ENCODE peak calls at places on chromosomes 6 and 20, in five cellular contexts. L is brain microvascular endothelial cell, H is psoas muscle, O is mammary epithelial cell, E is kidney epithelial cell. U is an unnamed sample.

GRCh38 chr6:139882234-139882633 is 507.8 kb upstream of the CITED2 start:
- DNase-seq in L (peak), H (no peak), O (no peak), E (no peak), U (no peak)

GRCh38 chr6:88166901-88167624 is 916 bp upstream of the CNR1 start:
- DNase-seq in L (no peak), H (no peak), O (no peak), E (no peak), U (no peak)

GRCh38 chr6:42279144-42279781 is 61.6 kb upstream of the MRPS10 start:
- DNase-seq in L (peak), H (peak), O (peak), E (no peak), U (no peak)

GRCh38 chr6:5308066-5308465 is 46.8 kb downstream of the FARS2 start:
- DNase-seq in L (no peak), H (no peak), O (peak), E (no peak), U (no peak)

GRCh38 chr20:61845276-61845675 is 220.4 kb downstream of the TAF4 start:
- DNase-seq in L (no peak), H (peak), O (no peak), E (no peak), U (no peak)

GRCh38 chr6:36399970-36400369 is 12.5 kb upstream of the ETV7 start:
- DNase-seq in L (no peak), H (no peak), O (no peak), E (no peak), U (no peak)

GRCh38 chr6:42158011-42158410 is 15.2 kb upstream of the GUCA1A start:
- DNase-seq in L (no peak), H (no peak), O (no peak), E (no peak), U (no peak)

GRCh38 chr20:64159711-64160110 is 4.5 kb upstream of the MYT1 start:
- DNase-seq in L (no peak), H (no peak), O (no peak), E (no peak), U (no peak)

GRCh38 chr20:22974354-22974753 is 60.8 kb upstream of the SSTR4 start:
- DNase-seq in L (peak), H (no peak), O (peak), E (no peak), U (no peak)

GRCh38 chr6:19538086-19538485 is 299.1 kb upstream of the ID4 start:
- DNase-seq in L (no peak), H (no peak), O (peak), E (no peak), U (no peak)

GRCh38 chr6:136607204-136607931 is 57.1 kb upstream of the MAP7 start:
- DNase-seq in L (no peak), H (no peak), O (peak), E (no peak), U (no peak)

GRCh38 chr20:5309971-5310370 is 6.8 kb downstream of the PROKR2 start:
- DNase-seq in L (no peak), H (no peak), O (peak), E (no peak), U (no peak)

GRCh38 chr6:63787021-63787420 is 151.4 kb downstream of the PHF3 start:
- DNase-seq in L (no peak), H (no peak), O (no peak), E (no peak), U (peak)

GRCh38 chr6:33205172-33206026 is 944 bp downstream of the HSD17B8 start:
- DNase-seq in L (no peak), H (peak), O (peak), E (peak), U (no peak)

GRCh38 chr6:156884306-156884705 is 107.1 kb downstream of the ARID1B start:
- DNase-seq in L (no peak), H (no peak), O (no peak), E (no peak), U (no peak)

GRCh38 chr6:161257778-161258457 is 15.9 kb downstream of the AGPAT4 start:
- DNase-seq in L (peak), H (no peak), O (no peak), E (no peak), U (peak)

GRCh38 chr20:11447371-11448100 is 470.2 kb upstream of the BTBD3 start:
- DNase-seq in L (no peak), H (no peak), O (no peak), E (no peak), U (no peak)

GRCh38 chr6:54993294-54993693 is 146.7 kb downstream of the FAM83B start:
- DNase-seq in L (no peak), H (no peak), O (no peak), E (no peak), U (no peak)
- H3K4me3 ChIP-seq in L (no peak), H (no peak), O (no peak), E (no peak), U (no peak)

DNA sequence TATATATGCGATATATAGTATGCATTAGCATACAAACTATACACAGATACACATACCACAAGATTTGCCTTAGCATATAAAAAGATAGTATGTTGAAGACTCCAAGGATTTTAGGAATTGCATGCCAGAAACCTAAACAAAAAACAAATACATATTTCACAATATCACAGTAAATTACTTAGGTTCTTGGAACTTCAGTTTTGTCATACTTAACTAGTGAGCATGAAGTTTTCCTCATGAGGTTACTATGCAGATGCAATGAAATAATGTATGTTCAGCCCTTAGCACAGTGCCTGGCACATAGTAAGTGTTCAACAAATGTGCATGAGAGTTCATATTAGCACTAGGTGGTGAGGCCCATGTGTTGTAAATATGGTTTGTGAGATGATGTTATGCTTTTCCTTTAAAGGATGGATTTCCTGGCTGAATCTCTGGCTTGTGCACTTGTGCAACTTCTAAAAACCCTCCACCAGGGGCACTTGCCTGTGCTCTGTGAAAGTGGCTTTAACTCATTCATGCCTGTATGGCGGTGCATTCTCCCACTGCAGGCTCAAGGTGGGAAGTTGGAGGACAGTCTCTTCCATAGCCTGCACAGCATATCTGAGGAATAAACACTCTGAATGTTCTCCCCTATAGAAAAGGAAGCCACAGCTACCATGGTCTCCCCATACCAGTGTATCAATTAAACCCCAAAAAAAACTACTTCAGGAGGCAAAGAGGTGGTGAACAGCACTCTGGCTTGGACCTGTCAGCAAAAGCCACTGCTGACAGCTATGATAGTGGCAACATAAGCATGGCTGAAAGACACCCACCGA is 624.1 kb upstream of the CDH4 start:
- DNase-seq in L (no peak), H (no peak), O (no peak), E (no peak), U (no peak)
- TF ChIP-seq CTCF in L (no peak), H (no peak), O (no peak), E (no peak), U (no peak)

GRCh38 chr6:111625511-111626331 is 20.0 kb upstream of the TRAF3IP2 start:
- DNase-seq in L (peak), H (peak), O (peak), E (no peak), U (no peak)
- H3K4me3 ChIP-seq in L (peak), H (peak), O (no peak), E (no peak), U (peak)

GRCh38 chr6:135334169-135334568 is 153.1 kb downstream of the MYB start:
- DNase-seq in L (peak), H (no peak), O (peak), E (no peak), U (no peak)
- TF ChIP-seq CTCF in L (no peak), H (no peak), O (no peak), E (no peak), U (no peak)

GRCh38 chr20:53597085-53597482 is 3.4 kb upstream of the ZNF217 start:
- DNase-seq in L (no peak), H (no peak), O (no peak), E (no peak), U (no peak)
- H3K4me3 ChIP-seq in L (no peak), H (no peak), O (no peak), E (peak), U (no peak)

GRCh38 chr6:149190228-149190831 is 127.2 kb upstream of the TAB2 start:
- DNase-seq in L (peak), H (no peak), O (peak), E (no peak), U (no peak)
- TF ChIP-seq CTCF in L (peak), H (no peak), O (peak), E (peak), U (no peak)

GRCh38 chr20:48541581-48542071 is 286.2 kb downstream of the PREX1 start:
- DNase-seq in L (no peak), H (no peak), O (no peak), E (no peak), U (no peak)
- H3K4me3 ChIP-seq in L (no peak), H (no peak), O (no peak), E (no peak), U (no peak)

DNA sequence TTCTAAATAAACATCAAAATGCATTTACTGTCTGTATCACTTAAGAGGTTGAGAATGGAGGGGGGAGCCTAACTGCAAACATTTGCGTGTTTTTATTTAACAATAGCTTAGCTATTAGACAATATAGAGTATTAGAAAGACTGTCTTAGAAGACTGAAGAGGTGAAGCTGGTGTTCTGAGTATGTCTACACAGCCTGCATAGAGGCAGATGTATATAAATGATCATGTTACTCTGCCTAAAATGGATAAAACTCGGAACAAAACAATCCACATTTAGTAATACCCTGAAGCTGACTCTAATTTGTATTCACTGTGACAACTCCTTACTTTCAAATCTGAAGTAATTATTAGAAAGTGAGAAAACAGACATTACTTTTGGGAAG is 181.9 kb downstream of the GMPR start:
- DNase-seq in L (no peak), H (no peak), O (no peak), E (no peak), U (no peak)
- TF ChIP-seq CTCF in L (no peak), H (no peak), O (no peak), E (no peak), U (no peak)

DNA sequence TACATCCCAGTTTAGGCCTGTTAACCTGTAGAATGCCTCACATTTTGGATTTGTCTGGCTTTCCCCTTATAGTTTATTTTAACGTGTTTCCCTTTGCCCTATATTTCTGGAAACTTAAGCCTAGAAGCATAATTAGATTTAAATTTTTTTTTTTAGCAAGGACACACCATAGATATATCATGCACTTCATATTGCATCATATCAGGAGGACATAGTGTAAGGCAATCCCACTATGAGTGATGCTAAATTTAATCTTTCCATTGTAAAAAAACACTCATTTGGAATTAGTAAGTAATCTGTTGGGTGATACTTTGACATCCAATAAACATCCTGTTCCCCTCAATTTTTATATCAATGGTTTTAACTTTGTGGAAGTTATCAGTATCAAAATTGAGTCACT is 10.3 kb upstream of the FAXC start:
- DNase-seq in L (no peak), H (no peak), O (no peak), E (no peak), U (no peak)
- H3K4me3 ChIP-seq in L (no peak), H (no peak), O (no peak), E (no peak), U (no peak)